ENCODE peak calls at places on chromosomes 16 and 17, in five cellular contexts. One of them, this sample, is unnamed.

GRCh38 chr17:5532581-5532980 is 46.2 kb downstream of the MIS12 start:
- DNase-seq in BE2C: no peak
- DNase-seq in AG10803: no peak
- DNase-seq in CD8-positive, alpha-beta T cell: no peak
- DNase-seq in brain microvascular endothelial cell: no peak
- DNase-seq in this sample: no peak

GRCh38 chr16:48535369-48535787 is 74.6 kb downstream of the N4BP1 start:
- DNase-seq in CD8-positive, alpha-beta T cell: no peak
- DNase-seq in brain microvascular endothelial cell: no peak
- DNase-seq in BE2C: no peak
- DNase-seq in AG10803: no peak
- DNase-seq in this sample: no peak

GRCh38 chr17:29444589-29444988 is 54.4 kb downstream of the TAOK1 start:
- DNase-seq in CD8-positive, alpha-beta T cell: no peak
- DNase-seq in brain microvascular endothelial cell: no peak
- DNase-seq in AG10803: peak
- DNase-seq in BE2C: no peak
- DNase-seq in this sample: peak

GRCh38 chr17:50647187-50647586 is 12.5 kb downstream of the ABCC3 start:
- DNase-seq in CD8-positive, alpha-beta T cell: no peak
- DNase-seq in brain microvascular endothelial cell: no peak
- DNase-seq in AG10803: no peak
- DNase-seq in BE2C: no peak
- DNase-seq in this sample: no peak

GRCh38 chr17:32819035-32819434 is 57.9 kb downstream of the MYO1D start:
- DNase-seq in BE2C: no peak
- DNase-seq in AG10803: peak
- DNase-seq in brain microvascular endothelial cell: no peak
- DNase-seq in CD8-positive, alpha-beta T cell: no peak
- DNase-seq in this sample: peak

GRCh38 chr16:84165746-84166145 is 20.6 kb downstream of the DNAAF1 start:
- DNase-seq in AG10803: no peak
- DNase-seq in brain microvascular endothelial cell: no peak
- DNase-seq in CD8-positive, alpha-beta T cell: no peak
- DNase-seq in BE2C: no peak
- DNase-seq in this sample: no peak

GRCh38 chr17:30995347-30995746 is 24.5 kb downstream of the RNF135 start:
- DNase-seq in brain microvascular endothelial cell: no peak
- DNase-seq in BE2C: no peak
- DNase-seq in CD8-positive, alpha-beta T cell: no peak
- DNase-seq in AG10803: no peak
- DNase-seq in this sample: no peak

GRCh38 chr17:42059815-42060214 is 9.4 kb upstream of the C17orf113 start:
- DNase-seq in AG10803: no peak
- DNase-seq in BE2C: no peak
- DNase-seq in brain microvascular endothelial cell: no peak
- DNase-seq in CD8-positive, alpha-beta T cell: no peak
- DNase-seq in this sample: no peak

GRCh38 chr16:11665071-11665491 is 3.2 kb upstream of the SNN start:
- DNase-seq in CD8-positive, alpha-beta T cell: no peak
- DNase-seq in BE2C: no peak
- DNase-seq in AG10803: no peak
- DNase-seq in brain microvascular endothelial cell: no peak
- DNase-seq in this sample: no peak

GRCh38 chr17:33233855-33234228 is 59.3 kb downstream of the ASIC2 start:
- DNase-seq in BE2C: no peak
- DNase-seq in CD8-positive, alpha-beta T cell: no peak
- DNase-seq in AG10803: peak
- DNase-seq in brain microvascular endothelial cell: no peak
- DNase-seq in this sample: peak

GRCh38 chr16:77881355-77882003 is 93.1 kb downstream of the VAT1L start:
- DNase-seq in AG10803: no peak
- DNase-seq in CD8-positive, alpha-beta T cell: no peak
- DNase-seq in brain microvascular endothelial cell: no peak
- DNase-seq in BE2C: no peak
- DNase-seq in this sample: no peak

GRCh38 chr17:13746379-13746778 is 144.7 kb upstream of the HS3ST3A1 start:
- DNase-seq in CD8-positive, alpha-beta T cell: no peak
- DNase-seq in BE2C: peak
- DNase-seq in AG10803: no peak
- DNase-seq in brain microvascular endothelial cell: no peak
- DNase-seq in this sample: no peak

GRCh38 chr17:76808326-76808725 is 59.9 kb upstream of the MGAT5B start:
- DNase-seq in CD8-positive, alpha-beta T cell: no peak
- DNase-seq in AG10803: no peak
- DNase-seq in brain microvascular endothelial cell: no peak
- DNase-seq in BE2C: no peak
- DNase-seq in this sample: no peak

GRCh38 chr16:78768723-78769122 is 669.3 kb downstream of the WWOX start:
- DNase-seq in BE2C: no peak
- DNase-seq in brain microvascular endothelial cell: no peak
- DNase-seq in CD8-positive, alpha-beta T cell: no peak
- DNase-seq in AG10803: no peak
- DNase-seq in this sample: no peak

GRCh38 chr17:19464033-19465026 is 53.3 kb downstream of the RNF112 start:
- DNase-seq in AG10803: peak
- DNase-seq in brain microvascular endothelial cell: no peak
- DNase-seq in BE2C: no peak
- DNase-seq in CD8-positive, alpha-beta T cell: no peak
- DNase-seq in this sample: peak

GRCh38 chr17:32806646-32807045 is 70.3 kb downstream of the MYO1D start:
- DNase-seq in brain microvascular endothelial cell: no peak
- DNase-seq in AG10803: no peak
- DNase-seq in CD8-positive, alpha-beta T cell: no peak
- DNase-seq in BE2C: no peak
- DNase-seq in this sample: no peak

GRCh38 chr17:16258916-16259315 is 41.9 kb downstream of the PIGL start:
- DNase-seq in AG10803: peak
- DNase-seq in BE2C: no peak
- DNase-seq in CD8-positive, alpha-beta T cell: no peak
- DNase-seq in brain microvascular endothelial cell: no peak
- DNase-seq in this sample: peak

GRCh38 chr17:18916816-18917496 is 35.0 kb upstream of the SLC5A10 start:
- DNase-seq in brain microvascular endothelial cell: no peak
- DNase-seq in CD8-positive, alpha-beta T cell: no peak
- DNase-seq in BE2C: no peak
- DNase-seq in AG10803: peak
- DNase-seq in this sample: peak

GRCh38 chr17:77217566-77217965 is 76.8 kb downstream of the SEC14L1 start:
- DNase-seq in BE2C: no peak
- DNase-seq in CD8-positive, alpha-beta T cell: no peak
- DNase-seq in AG10803: no peak
- DNase-seq in brain microvascular endothelial cell: no peak
- DNase-seq in this sample: no peak

GRCh38 chr17:73914536-73915274 is 270.5 kb upstream of the SDK2 start:
- DNase-seq in brain microvascular endothelial cell: no peak
- DNase-seq in AG10803: no peak
- DNase-seq in BE2C: no peak
- DNase-seq in CD8-positive, alpha-beta T cell: no peak
- DNase-seq in this sample: no peak

GRCh38 chr17:73910216-73910615 is 266.0 kb upstream of the SDK2 start:
- DNase-seq in CD8-positive, alpha-beta T cell: no peak
- DNase-seq in brain microvascular endothelial cell: no peak
- DNase-seq in BE2C: no peak
- DNase-seq in AG10803: no peak
- DNase-seq in this sample: no peak

GRCh38 chr17:73909156-73909555 is 264.9 kb upstream of the SDK2 start:
- DNase-seq in brain microvascular endothelial cell: no peak
- DNase-seq in AG10803: no peak
- DNase-seq in BE2C: no peak
- DNase-seq in CD8-positive, alpha-beta T cell: no peak
- DNase-seq in this sample: no peak

GRCh38 chr17:73911726-73912359 is 267.6 kb upstream of the SDK2 start:
- DNase-seq in BE2C: no peak
- DNase-seq in brain microvascular endothelial cell: no peak
- DNase-seq in AG10803: no peak
- DNase-seq in CD8-positive, alpha-beta T cell: no peak
- DNase-seq in this sample: peak

DNA sequence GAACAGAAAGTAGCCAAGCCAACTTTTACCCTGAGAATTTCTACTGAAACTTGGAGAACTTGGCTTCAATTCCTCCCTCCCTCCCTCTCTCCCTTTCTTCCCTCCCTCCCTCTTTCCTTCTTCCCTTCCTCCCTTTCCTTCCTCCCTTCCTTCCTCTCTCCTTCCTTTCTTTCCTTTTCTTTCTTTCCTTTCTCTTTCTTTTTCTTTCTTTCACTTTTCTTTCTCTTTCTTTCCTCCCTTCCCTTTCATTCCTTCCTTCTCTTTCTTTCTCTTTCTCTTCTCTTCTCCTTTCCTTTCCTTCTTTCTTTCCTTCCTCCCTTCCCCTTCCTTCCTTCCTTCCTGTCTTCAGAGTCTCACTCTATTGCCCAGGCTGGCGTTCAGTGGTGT is 268.1 kb upstream of the SDK2 start:
- DNase-seq in CD8-positive, alpha-beta T cell: no peak
- DNase-seq in AG10803: no peak
- DNase-seq in BE2C: no peak
- DNase-seq in brain microvascular endothelial cell: no peak
- DNase-seq in this sample: no peak
- TF ChIP-seq CTCF in CD8-positive, alpha-beta T cell: no peak
- TF ChIP-seq CTCF in AG10803: no peak
- TF ChIP-seq CTCF in BE2C: no peak
- TF ChIP-seq CTCF in brain microvascular endothelial cell: no peak
- TF ChIP-seq CTCF in this sample: no peak

DNA sequence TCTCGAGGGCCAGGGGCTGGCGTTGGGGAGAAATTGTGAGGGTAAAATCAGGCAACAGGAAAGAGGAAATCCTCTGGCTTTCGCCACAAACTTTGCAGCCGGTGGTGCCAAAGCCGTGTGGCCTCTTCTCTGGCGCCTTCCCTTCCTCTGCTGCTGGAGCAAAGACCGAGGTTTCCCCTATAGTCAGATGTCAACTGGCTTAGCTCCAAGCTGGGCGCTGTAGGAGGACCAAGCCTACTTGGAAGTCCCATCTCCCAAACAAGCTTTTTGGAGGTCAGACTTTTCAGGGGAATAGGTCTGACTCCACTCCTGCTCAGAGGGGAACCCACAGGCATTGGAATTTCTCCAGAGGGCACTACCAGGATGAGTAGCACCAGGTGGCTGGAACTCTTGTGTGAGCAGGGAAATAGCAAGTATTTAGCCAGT is 5.0 kb downstream of the IGFBP4 start:
- DNase-seq in BE2C: no peak
- DNase-seq in CD8-positive, alpha-beta T cell: no peak
- DNase-seq in brain microvascular endothelial cell: no peak
- DNase-seq in AG10803: no peak
- DNase-seq in this sample: peak
- H3K4me3 ChIP-seq in BE2C: no peak
- H3K4me3 ChIP-seq in CD8-positive, alpha-beta T cell: no peak
- H3K4me3 ChIP-seq in brain microvascular endothelial cell: peak
- H3K4me3 ChIP-seq in AG10803: peak
- H3K4me3 ChIP-seq in this sample: no peak

DNA sequence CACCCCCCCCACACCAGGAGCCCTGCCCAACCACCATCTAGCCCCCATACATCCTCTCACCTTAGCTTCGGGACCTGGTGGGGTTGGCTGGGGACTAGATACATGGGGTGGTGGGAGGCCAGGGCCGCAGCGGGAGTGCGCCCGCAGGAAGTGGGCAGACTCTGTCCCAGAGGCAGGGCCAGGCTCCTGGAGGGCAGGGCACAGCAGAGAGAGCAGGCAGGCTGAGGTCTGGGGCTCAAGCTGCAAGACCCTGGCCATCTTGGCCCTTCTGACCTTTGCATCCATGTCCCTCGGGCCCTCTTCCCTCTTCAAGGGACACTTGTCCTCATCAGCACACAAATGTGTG is 2.7 kb downstream of the ENKD1 start:
- DNase-seq in AG10803: no peak
- DNase-seq in CD8-positive, alpha-beta T cell: no peak
- DNase-seq in brain microvascular endothelial cell: no peak
- DNase-seq in BE2C: no peak
- DNase-seq in this sample: no peak
- TF ChIP-seq CTCF in AG10803: no peak
- TF ChIP-seq CTCF in CD8-positive, alpha-beta T cell: no peak
- TF ChIP-seq CTCF in brain microvascular endothelial cell: no peak
- TF ChIP-seq CTCF in BE2C: no peak
- TF ChIP-seq CTCF in this sample: no peak

GRCh38 chr17:64388961-64389565 is 1.6 kb downstream of the PECAM1 start:
- DNase-seq in BE2C: no peak
- DNase-seq in CD8-positive, alpha-beta T cell: no peak
- DNase-seq in brain microvascular endothelial cell: no peak
- DNase-seq in AG10803: no peak
- DNase-seq in this sample: no peak
- H3K4me3 ChIP-seq in BE2C: no peak
- H3K4me3 ChIP-seq in CD8-positive, alpha-beta T cell: no peak
- H3K4me3 ChIP-seq in brain microvascular endothelial cell: no peak
- H3K4me3 ChIP-seq in AG10803: no peak
- H3K4me3 ChIP-seq in this sample: no peak

DNA sequence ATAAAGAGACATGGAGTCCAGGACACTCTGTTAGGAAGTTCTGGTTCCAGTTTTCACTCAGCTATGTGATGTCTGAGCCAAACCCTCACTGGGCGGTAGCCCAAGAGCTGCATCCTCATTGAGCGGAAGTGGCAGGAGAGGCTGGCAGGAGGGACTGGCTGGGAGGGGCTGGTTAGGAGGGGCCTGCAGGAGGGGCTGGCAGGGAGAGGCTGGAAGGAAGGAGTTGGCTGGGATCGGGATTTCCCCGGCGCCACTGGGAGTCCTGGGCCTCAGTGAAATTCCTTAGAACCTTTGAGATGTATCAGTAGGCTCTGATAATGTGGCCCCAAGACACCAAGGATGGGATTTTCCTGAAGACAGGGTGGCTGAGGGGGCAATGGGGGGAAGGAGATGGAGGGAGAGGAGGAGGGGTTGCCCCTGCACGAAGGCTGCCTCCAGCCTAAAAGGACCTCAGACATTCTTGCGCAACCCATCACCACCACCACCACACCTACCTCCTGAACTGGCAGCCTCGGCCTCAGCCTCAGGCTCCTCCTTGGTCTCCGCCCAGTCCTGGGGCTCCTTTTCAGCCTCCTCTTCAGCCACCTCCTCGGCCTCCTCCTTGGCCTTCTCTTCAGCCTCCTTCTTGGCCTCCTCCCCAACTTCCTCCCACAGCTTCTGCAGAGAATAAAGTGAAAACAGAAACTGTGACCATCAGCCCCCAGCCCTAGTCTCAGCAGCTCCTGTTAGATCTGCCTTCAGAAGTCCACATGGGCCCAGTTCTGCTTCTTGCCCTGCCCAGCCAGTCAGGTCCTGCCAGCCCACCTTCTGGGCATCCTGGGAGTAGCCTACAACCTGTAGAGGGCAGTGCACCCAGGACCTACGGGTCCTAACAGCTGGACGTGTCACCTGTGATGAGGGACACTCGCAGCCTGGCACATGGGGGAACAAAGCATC is 31.7 kb downstream of the CNGB1 start:
- DNase-seq in BE2C: no peak
- DNase-seq in brain microvascular endothelial cell: peak
- DNase-seq in AG10803: peak
- DNase-seq in CD8-positive, alpha-beta T cell: no peak
- DNase-seq in this sample: peak
- TF ChIP-seq CTCF in BE2C: peak
- TF ChIP-seq CTCF in brain microvascular endothelial cell: peak
- TF ChIP-seq CTCF in AG10803: peak
- TF ChIP-seq CTCF in CD8-positive, alpha-beta T cell: no peak
- TF ChIP-seq CTCF in this sample: no peak

GRCh38 chr16:81778861-81779539 is at the start of gene PLCG2:
- DNase-seq in brain microvascular endothelial cell: peak
- DNase-seq in BE2C: peak
- DNase-seq in CD8-positive, alpha-beta T cell: peak
- DNase-seq in AG10803: no peak
- DNase-seq in this sample: peak
- H3K4me3 ChIP-seq in brain microvascular endothelial cell: peak
- H3K4me3 ChIP-seq in BE2C: peak
- H3K4me3 ChIP-seq in CD8-positive, alpha-beta T cell: peak
- H3K4me3 ChIP-seq in AG10803: peak
- H3K4me3 ChIP-seq in this sample: peak

This sample was measured in fibroblast of mammary gland.